ENCODE peak calls at places on chromosomes 12 and 14, in five cellular contexts. P is GM12865, R is tibial artery, T is WERI-Rb-1, F is H1. E is an unnamed sample.
A peak's percentile ranks its signal among the peaks of the same experiment; 100 is the strongest.

GRCh38 chr14:38791862-38792261 is 311.2 kb downstream of the SEC23A start:
- DNase-seq in T (no peak), P (no peak), R (no peak), F (no peak), E (no peak)

GRCh38 chr14:100891501-100892445 is 11.7 kb downstream of the RTL1 start:
- DNase-seq in T (no peak), F (no peak), R (no peak), P (no peak), E (no peak)

GRCh38 chr14:60838601-60839000 is 104.0 kb downstream of the MNAT1 start:
- DNase-seq in T (no peak), P (no peak), F (no peak), R (no peak), E (no peak)

GRCh38 chr14:54610051-54610977 is 43.4 kb downstream of the SAMD4A start:
- DNase-seq in R (no peak), F (no peak), P (no peak), T (no peak), E (no peak)

GRCh38 chr12:101407054-101407437 is 526 bp downstream of the ARL1 start:
- DNase-seq in P (no peak), F (no peak), R (no peak), T (no peak), E (no peak)

GRCh38 chr12:9708853-9709252 is 24.0 kb downstream of the CLECL1 start:
- DNase-seq in R (no peak), T (no peak), P (no peak), F (no peak), E (no peak)

GRCh38 chr14:98404811-98405210 is 867.2 kb downstream of the BCL11B start:
- DNase-seq in T (peak; percentile 9), R (no peak), P (no peak), F (no peak), E (no peak)

GRCh38 chr12:122123761-122124145 is 45.2 kb downstream of the MLXIP start:
- DNase-seq in F (no peak), T (no peak), P (no peak), R (no peak), E (no peak)

GRCh38 chr14:69712637-69713088 is 54.3 kb upstream of the SRSF5 start:
- DNase-seq in P (no peak), R (peak; percentile 56), F (no peak), T (peak; percentile 83), E (no peak)

GRCh38 chr12:121812921-121813896 is 9.4 kb downstream of the SETD1B start:
- DNase-seq in P (no peak), T (no peak), R (no peak), F (no peak), E (no peak)

GRCh38 chr12:27610380-27610779 is 85.9 kb upstream of the REP15 start:
- DNase-seq in T (no peak), R (no peak), F (no peak), P (no peak), E (no peak)

GRCh38 chr14:54931598-54932340 is 29.1 kb upstream of the GCH1 start:
- DNase-seq in P (no peak), T (no peak), R (no peak), F (no peak), E (no peak)

GRCh38 chr14:104735830-104736642 is 12.0 kb downstream of the ADSS1 start:
- DNase-seq in T (no peak), P (no peak), F (no peak), R (peak; percentile 97), E (no peak)

GRCh38 chr14:59406454-59407245 is 58.5 kb downstream of the GPR135 start:
- DNase-seq in P (no peak), T (no peak), R (no peak), F (no peak), E (no peak)

GRCh38 chr12:114018669-114019068 is 52.5 kb upstream of the RBM19 start:
- DNase-seq in T (no peak), F (no peak), R (no peak), P (no peak), E (no peak)

GRCh38 chr14:85247071-85247470 is 282.9 kb upstream of the FLRT2 start:
- DNase-seq in T (no peak), F (no peak), P (no peak), R (no peak), E (no peak)

GRCh38 chr14:58815781-58816297 is 178.1 kb downstream of the DACT1 start:
- DNase-seq in F (no peak), R (no peak), T (no peak), P (no peak), E (no peak)

GRCh38 chr14:71139058-71139946 is 232.0 kb downstream of the PCNX1 start:
- DNase-seq in R (peak; percentile 34), T (peak; percentile 53), P (peak; percentile 71), F (peak; percentile 23), E (peak; percentile 32)

GRCh38 chr14:22629357-22629756 is 14.8 kb downstream of the OR6J1 start:
- DNase-seq in R (no peak), F (no peak), T (no peak), P (no peak), E (no peak)

GRCh38 chr14:100015251-100015655 is 50.0 kb upstream of the EVL start:
- DNase-seq in T (no peak), R (no peak), F (no peak), P (peak; percentile 67), E (no peak)

GRCh38 chr12:4538207-4539160 is at the start of gene RAD51AP1:
- DNase-seq in R (peak; percentile 90), P (peak; percentile 99), T (peak; percentile 97), F (peak; percentile 91), E (peak; percentile 97)

GRCh38 chr12:111024205-111024794 is 103.9 kb upstream of the MYL2 start:
- DNase-seq in R (no peak), T (peak; percentile 84), F (no peak), P (peak; percentile 50), E (no peak)

GRCh38 chr12:109864916-109865315 is 15.4 kb downstream of the GLTP start:
- DNase-seq in R (no peak), F (no peak), P (no peak), T (no peak), E (no peak)

GRCh38 chr14:67405771-67406170 is 6.2 kb downstream of the PLEK2 start:
- DNase-seq in F (no peak), T (no peak), R (no peak), P (no peak), E (no peak)

GRCh38 chr12:124567035-124567672 is at the start of gene NCOR2:
- DNase-seq in F (no peak), P (peak; percentile 71), T (peak; percentile 50), R (no peak), E (no peak)

GRCh38 chr12:24742378-24742777 is 206.5 kb downstream of the BCAT1 start:
- DNase-seq in T (no peak), F (no peak), R (peak; percentile 64), P (peak; percentile 84), E (no peak)

GRCh38 chr12:67366530-67367196 is 97.5 kb downstream of the CAND1 start:
- DNase-seq in T (no peak), F (no peak), P (no peak), R (no peak), E (no peak)

GRCh38 chr12:22670762-22671161 is 45.8 kb downstream of the ETNK1 start:
- DNase-seq in F (no peak), P (no peak), T (no peak), R (no peak), E (no peak)

GRCh38 chr14:98826618-98827017 is 445.4 kb downstream of the BCL11B start:
- DNase-seq in R (no peak), F (no peak), P (no peak), T (no peak), E (peak; percentile 68)

GRCh38 chr12:75852143-75852542 is 179.4 kb downstream of the PHLDA1 start:
- DNase-seq in P (no peak), F (no peak), R (no peak), T (no peak), E (no peak)

GRCh38 chr14:70808023-70808401 is 1.3 kb downstream of the MAP3K9 start:
- DNase-seq in P (peak; percentile 81), F (no peak), T (peak; percentile 61), R (no peak), E (peak; percentile 69)

GRCh38 chr14:105855246-105855892 is 329.0 kb downstream of the TMEM121 start:
- DNase-seq in T (no peak), F (no peak), P (no peak), R (peak; percentile 5), E (no peak)

GRCh38 chr14:32611752-32612151 is 282.7 kb downstream of the AKAP6 start:
- DNase-seq in R (no peak), F (no peak), P (no peak), T (no peak), E (no peak)

GRCh38 chr12:127271776-127272175 is 995.2 kb upstream of the TMEM132C start:
- DNase-seq in F (no peak), P (no peak), T (no peak), R (no peak), E (no peak)

GRCh38 chr14:65791551-65791981 is 379.0 kb downstream of the FUT8 start:
- DNase-seq in T (no peak), P (peak; percentile 39), F (no peak), R (no peak), E (peak; percentile 51)

GRCh38 chr12:104340177-104340576 is 36.6 kb downstream of the EID3 start:
- DNase-seq in T (no peak), F (no peak), P (no peak), R (no peak), E (no peak)

GRCh38 chr12:123151679-123152454 is 977 bp upstream of the PITPNM2 start:
- DNase-seq in F (no peak), R (no peak), T (no peak), P (no peak), E (no peak)
- H3K4me3 ChIP-seq in F (peak overlapping the region; percentile 60), R (peak overlapping the region; percentile 65), T (peak overlapping the region; percentile 68), P (peak overlapping the region; percentile 55), E (peak overlapping the region; percentile 49)

GRCh38 chr12:57895337-57896138 is 45.8 kb upstream of the ATP23 start:
- DNase-seq in P (no peak), T (no peak), R (no peak), F (no peak), E (no peak)
- H3K4me3 ChIP-seq in P (no peak overlapping the region), T (peak overlapping the region; percentile 62), R (no peak overlapping the region), F (no peak overlapping the region), E (no peak overlapping the region)

GRCh38 chr12:95220726-95221125 is 3.1 kb downstream of the VEZT start:
- DNase-seq in T (no peak), F (no peak), P (no peak), R (no peak), E (no peak)
- H3K4me3 ChIP-seq in T (no peak overlapping the region), F (no peak overlapping the region), P (no peak overlapping the region), R (no peak overlapping the region), E (no peak overlapping the region)

DNA sequence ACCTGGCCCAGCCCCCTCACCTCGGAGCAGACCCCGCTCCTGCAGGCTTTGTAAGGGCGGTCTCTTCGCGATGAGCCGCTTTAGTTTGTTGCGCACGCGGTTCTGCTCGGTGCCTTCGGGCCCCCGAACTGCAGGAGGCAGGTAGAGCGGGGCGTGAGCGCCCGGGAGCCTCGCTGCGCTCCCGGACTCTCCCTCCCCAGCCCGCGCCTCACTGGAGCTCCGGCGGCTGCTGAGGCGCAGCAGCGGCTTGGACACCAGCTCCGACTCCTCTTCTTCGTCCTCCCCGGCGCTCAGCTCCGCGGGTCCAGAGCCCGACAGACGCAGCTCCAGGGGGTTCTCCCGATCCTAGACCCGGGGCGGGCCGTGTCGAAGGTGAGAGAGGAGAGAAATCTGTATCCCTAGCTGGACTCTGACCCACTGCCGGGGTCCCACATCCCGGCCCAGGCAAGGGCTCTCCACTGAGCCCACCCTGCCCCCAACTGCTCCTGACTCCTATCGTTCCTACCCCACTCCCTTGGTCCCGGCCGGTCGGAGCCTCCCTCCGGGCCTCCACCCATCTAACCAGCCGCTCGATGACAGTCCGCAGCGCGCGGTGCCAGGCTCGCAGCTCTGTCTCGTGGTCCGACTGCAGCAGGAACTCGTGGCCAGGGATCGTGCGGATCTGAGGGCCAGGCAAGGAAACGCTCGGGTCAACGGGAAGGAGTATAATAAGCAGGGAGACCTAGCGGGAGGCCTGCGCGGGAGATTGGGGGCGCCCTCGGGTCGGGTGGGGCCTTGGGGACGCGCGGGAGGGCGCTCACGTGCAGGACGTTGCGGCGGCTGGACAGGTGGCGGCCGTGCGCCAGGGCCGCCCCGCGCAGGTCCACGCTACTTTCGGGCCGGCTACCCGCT is 4.2 kb downstream of the ARHGAP9 start:
- DNase-seq in F (no peak), T (no peak), R (no peak), P (no peak), E (no peak)
- H3K4me3 ChIP-seq in F (peak overlapping the region; percentile 52), T (no peak overlapping the region), R (peak overlapping the region; percentile 33), P (peak overlapping the region; percentile 69), E (no peak overlapping the region)